ENCODE peak calls at places on chromosome 6, in ten cellular contexts. D, F, S, U, J, X, M, R, O and N are unnamed samples.

GRCh38 chr6:77463308-77463880 is at the start of gene HTR1B:
- DNase-seq in D (peak; percentile 39), F (no peak), S (no peak), U (no peak), J (no peak), X (peak; percentile 22), M (no peak), R (no peak), O (no peak), N (peak; percentile 39)

GRCh38 chr6:166419268-166419667 is 36.5 kb upstream of the MPC1 start:
- DNase-seq in D (no peak), F (no peak), S (no peak), U (peak; percentile 92), J (no peak), X (no peak), M (peak; percentile 24), R (no peak), O (no peak), N (peak; percentile 13)

GRCh38 chr6:56222509-56222908 is 24.9 kb downstream of the COL21A1 start:
- DNase-seq in D (no peak), F (no peak), S (no peak), U (no peak), J (no peak), X (no peak), M (no peak), R (no peak), O (no peak), N (peak; percentile 34)

GRCh38 chr6:2021713-2022125 is 223.7 kb downstream of the GMDS start:
- DNase-seq in D (peak; percentile 7), F (no peak), S (peak; percentile 91), U (no peak), J (no peak), X (no peak), M (no peak), R (peak; percentile 12), O (no peak), N (peak; percentile 88)

GRCh38 chr6:122799916-122800701 is 11.1 kb downstream of the SMPDL3A start:
- DNase-seq in D (peak; percentile 51), F (no peak), S (no peak), U (no peak), J (no peak), X (no peak), M (no peak), R (no peak), O (no peak), N (peak; percentile 47)

GRCh38 chr6:107646176-107646575 is 156.3 kb downstream of the SOBP start:
- DNase-seq in D (no peak), F (no peak), S (peak; percentile 75), U (no peak), J (no peak), X (no peak), M (no peak), R (no peak), O (no peak), N (no peak)

GRCh38 chr6:115865914-115866313 is 194.8 kb downstream of the FRK start:
- DNase-seq in D (no peak), F (no peak), S (no peak), U (no peak), J (no peak), X (no peak), M (no peak), R (no peak), O (no peak), N (no peak)

GRCh38 chr6:35984701-35985100 is 39.7 kb downstream of the SLC26A8 start:
- DNase-seq in D (no peak), F (no peak), S (no peak), U (no peak), J (no peak), X (no peak), M (no peak), R (no peak), O (no peak), N (no peak)

GRCh38 chr6:131197716-131198115 is 62.4 kb downstream of the AKAP7 start:
- DNase-seq in D (no peak), F (peak; percentile 19), S (no peak), U (no peak), J (no peak), X (no peak), M (no peak), R (no peak), O (no peak), N (no peak)

GRCh38 chr6:153588328-153588727 is 450.7 kb upstream of the OPRM1 start:
- DNase-seq in D (no peak), F (no peak), S (no peak), U (no peak), J (no peak), X (no peak), M (no peak), R (no peak), O (no peak), N (no peak)

GRCh38 chr6:85579581-85579980 is 14.1 kb downstream of the SNX14 start:
- DNase-seq in D (no peak), F (no peak), S (no peak), U (no peak), J (no peak), X (no peak), M (no peak), R (no peak), O (no peak), N (no peak)

GRCh38 chr6:44264154-44265002 is 973 bp downstream of the NFKBIE start:
- DNase-seq in D (peak; percentile 46), F (no peak), S (peak; percentile 79), U (peak; percentile 85), J (no peak), X (peak; percentile 19), M (no peak), R (no peak), O (no peak), N (no peak)

GRCh38 chr6:157023958-157024357 is 246.8 kb downstream of the ARID1B start:
- DNase-seq in D (no peak), F (no peak), S (no peak), U (no peak), J (no peak), X (no peak), M (no peak), R (no peak), O (no peak), N (peak; percentile 27)

GRCh38 chr6:3696525-3696924 is 55.0 kb downstream of the PXDC1 start:
- DNase-seq in D (no peak), F (no peak), S (no peak), U (no peak), J (no peak), X (no peak), M (no peak), R (no peak), O (no peak), N (no peak)

GRCh38 chr6:19757036-19757435 is 80.1 kb upstream of the ID4 start:
- DNase-seq in D (peak; percentile 73), F (no peak), S (no peak), U (no peak), J (no peak), X (no peak), M (no peak), R (no peak), O (no peak), N (peak; percentile 70)

GRCh38 chr6:74631558-74631957 is 574.3 kb downstream of the COL12A1 start:
- DNase-seq in D (no peak), F (no peak), S (no peak), U (no peak), J (no peak), X (no peak), M (no peak), R (no peak), O (no peak), N (peak; percentile 52)

GRCh38 chr6:106568518-106568917 is 60.8 kb downstream of the RTN4IP1 start:
- DNase-seq in D (peak; percentile 67), F (no peak), S (no peak), U (no peak), J (no peak), X (no peak), M (no peak), R (no peak), O (no peak), N (peak; percentile 29)

GRCh38 chr6:140043762-140044378 is 669.4 kb upstream of the CITED2 start:
- DNase-seq in D (peak; percentile 83), F (no peak), S (no peak), U (no peak), J (no peak), X (no peak), M (no peak), R (no peak), O (no peak), N (peak; percentile 79)

GRCh38 chr6:163191704-163192537 is 222.6 kb upstream of the QKI start:
- DNase-seq in D (no peak), F (no peak), S (no peak), U (no peak), J (no peak), X (no peak), M (no peak), R (no peak), O (no peak), N (no peak)